ENCODE peak calls at places on chromosomes 13 and 19, in ten cellular contexts. One of them, this sample, is unnamed.

GRCh38 chr19:47778954-47779351 is 450 bp downstream of the SELENOW start:
- DNase-seq in gastrocnemius medialis: peak
- DNase-seq in heart left ventricle: peak
- DNase-seq in endothelial cell of umbilical vein: peak
- DNase-seq in sigmoid colon: peak
- DNase-seq in suprapubic skin: no peak
- DNase-seq in NB4: no peak
- DNase-seq in tibial nerve: peak
- DNase-seq in GM12892: no peak
- DNase-seq in IMR-90: no peak
- DNase-seq in this sample: no peak

GRCh38 chr13:33145667-33146066 is 129.4 kb downstream of the KL start:
- DNase-seq in gastrocnemius medialis: no peak
- DNase-seq in heart left ventricle: no peak
- DNase-seq in endothelial cell of umbilical vein: no peak
- DNase-seq in sigmoid colon: no peak
- DNase-seq in suprapubic skin: no peak
- DNase-seq in NB4: no peak
- DNase-seq in tibial nerve: no peak
- DNase-seq in GM12892: no peak
- DNase-seq in IMR-90: no peak
- DNase-seq in this sample: no peak

GRCh38 chr13:22298530-22298929 is 627.7 kb downstream of the FGF9 start:
- DNase-seq in gastrocnemius medialis: no peak
- DNase-seq in heart left ventricle: no peak
- DNase-seq in endothelial cell of umbilical vein: no peak
- DNase-seq in sigmoid colon: no peak
- DNase-seq in suprapubic skin: no peak
- DNase-seq in NB4: no peak
- DNase-seq in tibial nerve: no peak
- DNase-seq in GM12892: no peak
- DNase-seq in IMR-90: no peak
- DNase-seq in this sample: no peak

GRCh38 chr19:50329146-50329925 is at the start of gene KCNC3:
- DNase-seq in gastrocnemius medialis: peak
- DNase-seq in heart left ventricle: peak
- DNase-seq in endothelial cell of umbilical vein: peak
- DNase-seq in sigmoid colon: peak
- DNase-seq in suprapubic skin: peak
- DNase-seq in NB4: peak
- DNase-seq in tibial nerve: peak
- DNase-seq in GM12892: peak
- DNase-seq in IMR-90: peak
- DNase-seq in this sample: peak

GRCh38 chr13:26721251-26721939 is 39.2 kb downstream of the GPR12 start:
- DNase-seq in gastrocnemius medialis: no peak
- DNase-seq in heart left ventricle: no peak
- DNase-seq in endothelial cell of umbilical vein: no peak
- DNase-seq in sigmoid colon: no peak
- DNase-seq in suprapubic skin: no peak
- DNase-seq in NB4: peak
- DNase-seq in tibial nerve: no peak
- DNase-seq in GM12892: no peak
- DNase-seq in IMR-90: no peak
- DNase-seq in this sample: no peak

GRCh38 chr19:17081672-17082630 is 6.4 kb downstream of the MYO9B start:
- DNase-seq in gastrocnemius medialis: peak
- DNase-seq in heart left ventricle: peak
- DNase-seq in endothelial cell of umbilical vein: no peak
- DNase-seq in sigmoid colon: no peak
- DNase-seq in suprapubic skin: no peak
- DNase-seq in NB4: no peak
- DNase-seq in tibial nerve: peak
- DNase-seq in GM12892: no peak
- DNase-seq in IMR-90: no peak
- DNase-seq in this sample: no peak

GRCh38 chr19:34173145-34173956 is 1.0 kb downstream of the LSM14A start:
- DNase-seq in gastrocnemius medialis: peak
- DNase-seq in heart left ventricle: peak
- DNase-seq in endothelial cell of umbilical vein: peak
- DNase-seq in sigmoid colon: no peak
- DNase-seq in suprapubic skin: peak
- DNase-seq in NB4: peak
- DNase-seq in tibial nerve: peak
- DNase-seq in GM12892: no peak
- DNase-seq in IMR-90: peak
- DNase-seq in this sample: no peak

GRCh38 chr13:19088416-19088815 is 93.2 kb downstream of the TUBA3C start:
- DNase-seq in gastrocnemius medialis: no peak
- DNase-seq in heart left ventricle: no peak
- DNase-seq in endothelial cell of umbilical vein: no peak
- DNase-seq in sigmoid colon: no peak
- DNase-seq in suprapubic skin: no peak
- DNase-seq in NB4: no peak
- DNase-seq in tibial nerve: no peak
- DNase-seq in GM12892: no peak
- DNase-seq in IMR-90: no peak
- DNase-seq in this sample: no peak

GRCh38 chr19:19068659-19069509 is 5.1 kb downstream of the SLC25A42 start:
- DNase-seq in gastrocnemius medialis: no peak
- DNase-seq in heart left ventricle: no peak
- DNase-seq in endothelial cell of umbilical vein: no peak
- DNase-seq in sigmoid colon: no peak
- DNase-seq in suprapubic skin: no peak
- DNase-seq in NB4: no peak
- DNase-seq in tibial nerve: no peak
- DNase-seq in GM12892: no peak
- DNase-seq in IMR-90: no peak
- DNase-seq in this sample: no peak

GRCh38 chr19:6767357-6768235 is at the start of gene SH2D3A:
- DNase-seq in gastrocnemius medialis: no peak
- DNase-seq in heart left ventricle: peak
- DNase-seq in endothelial cell of umbilical vein: peak
- DNase-seq in sigmoid colon: peak
- DNase-seq in suprapubic skin: peak
- DNase-seq in NB4: peak
- DNase-seq in tibial nerve: no peak
- DNase-seq in GM12892: peak
- DNase-seq in IMR-90: peak
- DNase-seq in this sample: peak

GRCh38 chr13:42732073-42732472 is 49.3 kb upstream of the FAM216B start:
- DNase-seq in gastrocnemius medialis: no peak
- DNase-seq in heart left ventricle: no peak
- DNase-seq in endothelial cell of umbilical vein: no peak
- DNase-seq in sigmoid colon: no peak
- DNase-seq in suprapubic skin: no peak
- DNase-seq in NB4: no peak
- DNase-seq in tibial nerve: no peak
- DNase-seq in GM12892: no peak
- DNase-seq in IMR-90: no peak
- DNase-seq in this sample: no peak

GRCh38 chr13:78241278-78241919 is 322.8 kb upstream of the EDNRB start:
- DNase-seq in gastrocnemius medialis: no peak
- DNase-seq in heart left ventricle: peak
- DNase-seq in endothelial cell of umbilical vein: peak
- DNase-seq in sigmoid colon: no peak
- DNase-seq in suprapubic skin: no peak
- DNase-seq in NB4: peak
- DNase-seq in tibial nerve: no peak
- DNase-seq in GM12892: no peak
- DNase-seq in IMR-90: peak
- DNase-seq in this sample: peak

GRCh38 chr19:6324757-6325156 is 8.7 kb downstream of the ACER1 start:
- DNase-seq in gastrocnemius medialis: no peak
- DNase-seq in heart left ventricle: no peak
- DNase-seq in endothelial cell of umbilical vein: no peak
- DNase-seq in sigmoid colon: no peak
- DNase-seq in suprapubic skin: no peak
- DNase-seq in NB4: no peak
- DNase-seq in tibial nerve: no peak
- DNase-seq in GM12892: no peak
- DNase-seq in IMR-90: no peak
- DNase-seq in this sample: no peak

GRCh38 chr19:17107546-17108452 is 32.2 kb downstream of the MYO9B start:
- DNase-seq in gastrocnemius medialis: peak
- DNase-seq in heart left ventricle: peak
- DNase-seq in endothelial cell of umbilical vein: peak
- DNase-seq in sigmoid colon: peak
- DNase-seq in suprapubic skin: peak
- DNase-seq in NB4: peak
- DNase-seq in tibial nerve: peak
- DNase-seq in GM12892: no peak
- DNase-seq in IMR-90: peak
- DNase-seq in this sample: peak

GRCh38 chr19:6519289-6519688 is 11.5 kb upstream of the TNFSF9 start:
- DNase-seq in gastrocnemius medialis: no peak
- DNase-seq in heart left ventricle: no peak
- DNase-seq in endothelial cell of umbilical vein: peak
- DNase-seq in sigmoid colon: no peak
- DNase-seq in suprapubic skin: no peak
- DNase-seq in NB4: no peak
- DNase-seq in tibial nerve: no peak
- DNase-seq in GM12892: peak
- DNase-seq in IMR-90: peak
- DNase-seq in this sample: no peak

GRCh38 chr13:101306773-101307172 is 109.5 kb downstream of the NALCN start:
- DNase-seq in gastrocnemius medialis: no peak
- DNase-seq in heart left ventricle: no peak
- DNase-seq in endothelial cell of umbilical vein: no peak
- DNase-seq in sigmoid colon: no peak
- DNase-seq in suprapubic skin: no peak
- DNase-seq in NB4: no peak
- DNase-seq in tibial nerve: no peak
- DNase-seq in GM12892: no peak
- DNase-seq in IMR-90: no peak
- DNase-seq in this sample: no peak

GRCh38 chr13:99351772-99352171 is 44.6 kb upstream of the GPR183 start:
- DNase-seq in gastrocnemius medialis: no peak
- DNase-seq in heart left ventricle: no peak
- DNase-seq in endothelial cell of umbilical vein: no peak
- DNase-seq in sigmoid colon: no peak
- DNase-seq in suprapubic skin: no peak
- DNase-seq in NB4: no peak
- DNase-seq in tibial nerve: no peak
- DNase-seq in GM12892: no peak
- DNase-seq in IMR-90: no peak
- DNase-seq in this sample: no peak

GRCh38 chr19:35248310-35249145 is at the start of gene LSR:
- DNase-seq in gastrocnemius medialis: no peak
- DNase-seq in heart left ventricle: peak
- DNase-seq in endothelial cell of umbilical vein: no peak
- DNase-seq in sigmoid colon: no peak
- DNase-seq in suprapubic skin: no peak
- DNase-seq in NB4: no peak
- DNase-seq in tibial nerve: no peak
- DNase-seq in GM12892: peak
- DNase-seq in IMR-90: no peak
- DNase-seq in this sample: peak

GRCh38 chr13:107373551-107373950 is 805.6 kb upstream of the ARGLU1 start:
- DNase-seq in gastrocnemius medialis: no peak
- DNase-seq in heart left ventricle: no peak
- DNase-seq in endothelial cell of umbilical vein: peak
- DNase-seq in sigmoid colon: no peak
- DNase-seq in suprapubic skin: no peak
- DNase-seq in NB4: peak
- DNase-seq in tibial nerve: no peak
- DNase-seq in GM12892: no peak
- DNase-seq in IMR-90: peak
- DNase-seq in this sample: no peak

GRCh38 chr13:112683581-112683980 is 6.3 kb upstream of the ATP11A start:
- DNase-seq in gastrocnemius medialis: no peak
- DNase-seq in heart left ventricle: no peak
- DNase-seq in endothelial cell of umbilical vein: no peak
- DNase-seq in sigmoid colon: no peak
- DNase-seq in suprapubic skin: no peak
- DNase-seq in NB4: no peak
- DNase-seq in tibial nerve: no peak
- DNase-seq in GM12892: no peak
- DNase-seq in IMR-90: no peak
- DNase-seq in this sample: no peak

GRCh38 chr19:46391296-46392251 is 21.8 kb downstream of the CCDC8 start:
- DNase-seq in gastrocnemius medialis: no peak
- DNase-seq in heart left ventricle: no peak
- DNase-seq in endothelial cell of umbilical vein: no peak
- DNase-seq in sigmoid colon: peak
- DNase-seq in suprapubic skin: peak
- DNase-seq in NB4: no peak
- DNase-seq in tibial nerve: no peak
- DNase-seq in GM12892: no peak
- DNase-seq in IMR-90: no peak
- DNase-seq in this sample: no peak

GRCh38 chr19:13953021-13953531 is 767 bp downstream of the DCAF15 start:
- DNase-seq in gastrocnemius medialis: no peak
- DNase-seq in heart left ventricle: no peak
- DNase-seq in endothelial cell of umbilical vein: peak
- DNase-seq in sigmoid colon: peak
- DNase-seq in suprapubic skin: peak
- DNase-seq in NB4: peak
- DNase-seq in tibial nerve: no peak
- DNase-seq in GM12892: no peak
- DNase-seq in IMR-90: peak
- DNase-seq in this sample: peak
- TF ChIP-seq POLR2A in gastrocnemius medialis: no peak
- TF ChIP-seq POLR2A in heart left ventricle: no peak
- TF ChIP-seq POLR2A in endothelial cell of umbilical vein: peak
- TF ChIP-seq POLR2A in sigmoid colon: no peak
- TF ChIP-seq POLR2A in suprapubic skin: no peak
- TF ChIP-seq POLR2A in NB4: no peak
- TF ChIP-seq POLR2A in tibial nerve: no peak
- TF ChIP-seq POLR2A in GM12892: no peak
- TF ChIP-seq POLR2A in IMR-90: no peak
- TF ChIP-seq POLR2A in this sample: no peak

GRCh38 chr19:48991823-48992570 is 1.1 kb downstream of the GYS1 start:
- DNase-seq in gastrocnemius medialis: peak
- DNase-seq in heart left ventricle: peak
- DNase-seq in endothelial cell of umbilical vein: peak
- DNase-seq in sigmoid colon: peak
- DNase-seq in suprapubic skin: no peak
- DNase-seq in NB4: peak
- DNase-seq in tibial nerve: peak
- DNase-seq in GM12892: no peak
- DNase-seq in IMR-90: peak
- DNase-seq in this sample: peak
- TF ChIP-seq POLR2A in gastrocnemius medialis: peak
- TF ChIP-seq POLR2A in heart left ventricle: peak
- TF ChIP-seq POLR2A in endothelial cell of umbilical vein: peak
- TF ChIP-seq POLR2A in sigmoid colon: peak
- TF ChIP-seq POLR2A in suprapubic skin: no peak
- TF ChIP-seq POLR2A in NB4: no peak
- TF ChIP-seq POLR2A in tibial nerve: peak
- TF ChIP-seq POLR2A in GM12892: no peak
- TF ChIP-seq POLR2A in IMR-90: peak
- TF ChIP-seq POLR2A in this sample: no peak

GRCh38 chr19:13784731-13785452 is 10.4 kb upstream of the ZSWIM4 start:
- DNase-seq in gastrocnemius medialis: peak
- DNase-seq in heart left ventricle: peak
- DNase-seq in endothelial cell of umbilical vein: peak
- DNase-seq in sigmoid colon: peak
- DNase-seq in suprapubic skin: no peak
- DNase-seq in NB4: peak
- DNase-seq in tibial nerve: peak
- DNase-seq in GM12892: peak
- DNase-seq in IMR-90: peak
- DNase-seq in this sample: peak
- TF ChIP-seq POLR2A in gastrocnemius medialis: no peak
- TF ChIP-seq POLR2A in heart left ventricle: no peak
- TF ChIP-seq POLR2A in endothelial cell of umbilical vein: no peak
- TF ChIP-seq POLR2A in sigmoid colon: no peak
- TF ChIP-seq POLR2A in suprapubic skin: no peak
- TF ChIP-seq POLR2A in NB4: no peak
- TF ChIP-seq POLR2A in tibial nerve: no peak
- TF ChIP-seq POLR2A in GM12892: no peak
- TF ChIP-seq POLR2A in IMR-90: no peak
- TF ChIP-seq POLR2A in this sample: no peak

GRCh38 chr19:14005381-14006084 is 587 bp downstream of the RFX1 start:
- DNase-seq in gastrocnemius medialis: peak
- DNase-seq in heart left ventricle: peak
- DNase-seq in endothelial cell of umbilical vein: peak
- DNase-seq in sigmoid colon: peak
- DNase-seq in suprapubic skin: peak
- DNase-seq in NB4: peak
- DNase-seq in tibial nerve: peak
- DNase-seq in GM12892: peak
- DNase-seq in IMR-90: peak
- DNase-seq in this sample: peak
- TF ChIP-seq POLR2A in gastrocnemius medialis: peak
- TF ChIP-seq POLR2A in heart left ventricle: peak
- TF ChIP-seq POLR2A in endothelial cell of umbilical vein: no peak
- TF ChIP-seq POLR2A in sigmoid colon: no peak
- TF ChIP-seq POLR2A in suprapubic skin: no peak
- TF ChIP-seq POLR2A in NB4: peak
- TF ChIP-seq POLR2A in tibial nerve: peak
- TF ChIP-seq POLR2A in GM12892: peak
- TF ChIP-seq POLR2A in IMR-90: peak
- TF ChIP-seq POLR2A in this sample: peak

This sample was measured in upper lobe of left lung.